ENCODE peak calls at places on chromosomes 16 and 17, in eight cellular contexts. One of them, this sample, is unnamed.

GRCh38 chr16:3348547-3349167 is 7.0 kb upstream of the OR2C1 start:
- DNase-seq in upper lobe of right lung: no peak
- DNase-seq in heart left ventricle: no peak
- DNase-seq in lung: no peak
- DNase-seq in stomach: no peak
- DNase-seq in sigmoid colon: no peak
- DNase-seq in breast epithelium: no peak
- DNase-seq in SJSA1: no peak
- DNase-seq in this sample: no peak

GRCh38 chr16:28267356-28267755 is 25.0 kb upstream of the SBK1 start:
- DNase-seq in breast epithelium: no peak
- DNase-seq in stomach: no peak
- DNase-seq in lung: no peak
- DNase-seq in upper lobe of right lung: no peak
- DNase-seq in sigmoid colon: no peak
- DNase-seq in SJSA1: no peak
- DNase-seq in heart left ventricle: no peak
- DNase-seq in this sample: no peak

GRCh38 chr17:74742153-74742515 is 5.1 kb downstream of the RAB37 start:
- DNase-seq in upper lobe of right lung: no peak
- DNase-seq in breast epithelium: no peak
- DNase-seq in stomach: no peak
- DNase-seq in lung: no peak
- DNase-seq in SJSA1: peak
- DNase-seq in sigmoid colon: no peak
- DNase-seq in heart left ventricle: no peak
- DNase-seq in this sample: no peak

GRCh38 chr16:29908719-29909220 is 8.5 kb downstream of the ASPHD1 start:
- DNase-seq in heart left ventricle: no peak
- DNase-seq in SJSA1: no peak
- DNase-seq in lung: no peak
- DNase-seq in breast epithelium: no peak
- DNase-seq in upper lobe of right lung: no peak
- DNase-seq in stomach: no peak
- DNase-seq in sigmoid colon: no peak
- DNase-seq in this sample: no peak

GRCh38 chr17:38879878-38880727 is 10.2 kb downstream of the LASP1 start:
- DNase-seq in stomach: no peak
- DNase-seq in breast epithelium: no peak
- DNase-seq in upper lobe of right lung: no peak
- DNase-seq in SJSA1: peak
- DNase-seq in sigmoid colon: peak
- DNase-seq in heart left ventricle: no peak
- DNase-seq in lung: no peak
- DNase-seq in this sample: peak

GRCh38 chr17:69733171-69734014 is 318.9 kb downstream of the MAP2K6 start:
- DNase-seq in breast epithelium: peak
- DNase-seq in SJSA1: peak
- DNase-seq in stomach: no peak
- DNase-seq in heart left ventricle: no peak
- DNase-seq in sigmoid colon: no peak
- DNase-seq in upper lobe of right lung: no peak
- DNase-seq in lung: no peak
- DNase-seq in this sample: no peak

GRCh38 chr17:81480140-81480917 is 32.3 kb downstream of the ACTG1 start:
- DNase-seq in breast epithelium: no peak
- DNase-seq in heart left ventricle: peak
- DNase-seq in stomach: no peak
- DNase-seq in sigmoid colon: no peak
- DNase-seq in SJSA1: peak
- DNase-seq in lung: no peak
- DNase-seq in upper lobe of right lung: no peak
- DNase-seq in this sample: peak

GRCh38 chr17:39225974-39226683 is 384 bp upstream of the STAC2 start:
- DNase-seq in lung: no peak
- DNase-seq in SJSA1: no peak
- DNase-seq in breast epithelium: peak
- DNase-seq in sigmoid colon: peak
- DNase-seq in heart left ventricle: peak
- DNase-seq in upper lobe of right lung: no peak
- DNase-seq in stomach: peak
- DNase-seq in this sample: no peak

GRCh38 chr16:81553814-81554675 is 109.4 kb downstream of the CMIP start:
- DNase-seq in heart left ventricle: no peak
- DNase-seq in lung: no peak
- DNase-seq in stomach: peak
- DNase-seq in breast epithelium: no peak
- DNase-seq in sigmoid colon: no peak
- DNase-seq in upper lobe of right lung: peak
- DNase-seq in SJSA1: no peak
- DNase-seq in this sample: no peak

GRCh38 chr17:76452102-76452645 is 778 bp downstream of the UBE2O start:
- DNase-seq in sigmoid colon: no peak
- DNase-seq in SJSA1: peak
- DNase-seq in stomach: peak
- DNase-seq in upper lobe of right lung: no peak
- DNase-seq in breast epithelium: no peak
- DNase-seq in heart left ventricle: no peak
- DNase-seq in lung: no peak
- DNase-seq in this sample: no peak

GRCh38 chr16:19882641-19883040 is 2.0 kb downstream of the GPRC5B start:
- DNase-seq in SJSA1: no peak
- DNase-seq in breast epithelium: no peak
- DNase-seq in upper lobe of right lung: no peak
- DNase-seq in sigmoid colon: no peak
- DNase-seq in heart left ventricle: no peak
- DNase-seq in stomach: no peak
- DNase-seq in lung: no peak
- DNase-seq in this sample: no peak
- H3K4me3 ChIP-seq in SJSA1: no peak
- H3K4me3 ChIP-seq in breast epithelium: peak
- H3K4me3 ChIP-seq in upper lobe of right lung: peak
- H3K4me3 ChIP-seq in sigmoid colon: no peak
- H3K4me3 ChIP-seq in heart left ventricle: peak
- H3K4me3 ChIP-seq in stomach: peak
- H3K4me3 ChIP-seq in lung: no peak
- H3K4me3 ChIP-seq in this sample: peak

DNA sequence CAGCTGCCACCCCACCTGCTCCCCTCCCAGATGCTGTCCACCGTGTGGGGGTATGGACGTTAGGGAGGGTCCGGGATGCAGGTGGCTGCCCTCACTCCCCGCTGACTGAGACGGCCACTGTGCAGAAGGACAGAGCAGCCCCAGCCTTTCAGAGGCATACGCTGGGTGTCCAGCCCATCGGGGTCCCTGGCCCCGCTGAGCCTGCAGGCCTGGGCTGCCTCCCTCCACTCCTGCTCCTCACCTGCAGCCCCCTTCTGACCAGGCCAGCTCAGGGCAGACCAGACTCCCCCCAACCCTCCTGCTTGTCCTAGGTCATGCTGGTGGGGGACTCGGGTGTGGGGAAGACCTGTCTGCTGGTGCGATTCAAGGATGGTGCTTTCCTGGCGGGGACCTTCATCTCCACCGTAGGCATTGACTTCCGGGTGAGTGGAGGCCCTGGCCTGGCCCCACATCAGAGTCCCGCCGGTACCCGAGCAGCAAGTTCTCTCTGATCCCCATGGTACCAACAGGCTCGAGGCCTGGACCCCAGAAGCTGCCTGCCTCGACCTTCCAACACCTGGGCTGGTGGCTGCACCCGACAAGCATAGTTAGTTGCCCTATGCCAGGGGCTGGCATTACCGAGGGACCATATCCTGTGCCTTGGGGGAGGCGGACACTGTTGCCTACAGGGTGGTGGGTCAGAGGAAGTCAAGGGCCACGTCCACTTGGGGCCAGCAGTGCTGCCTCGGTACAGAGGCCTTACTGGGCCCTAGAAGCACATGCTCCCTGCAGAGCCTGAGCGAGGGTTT is 1.4 kb downstream of the RAB26 start:
- DNase-seq in SJSA1: no peak
- DNase-seq in lung: no peak
- DNase-seq in sigmoid colon: no peak
- DNase-seq in stomach: no peak
- DNase-seq in upper lobe of right lung: no peak
- DNase-seq in breast epithelium: no peak
- DNase-seq in heart left ventricle: no peak
- DNase-seq in this sample: no peak
- H3K4me3 ChIP-seq in SJSA1: no peak
- H3K4me3 ChIP-seq in lung: no peak
- H3K4me3 ChIP-seq in sigmoid colon: no peak
- H3K4me3 ChIP-seq in stomach: peak
- H3K4me3 ChIP-seq in upper lobe of right lung: no peak
- H3K4me3 ChIP-seq in breast epithelium: no peak
- H3K4me3 ChIP-seq in heart left ventricle: no peak
- H3K4me3 ChIP-seq in this sample: peak

DNA sequence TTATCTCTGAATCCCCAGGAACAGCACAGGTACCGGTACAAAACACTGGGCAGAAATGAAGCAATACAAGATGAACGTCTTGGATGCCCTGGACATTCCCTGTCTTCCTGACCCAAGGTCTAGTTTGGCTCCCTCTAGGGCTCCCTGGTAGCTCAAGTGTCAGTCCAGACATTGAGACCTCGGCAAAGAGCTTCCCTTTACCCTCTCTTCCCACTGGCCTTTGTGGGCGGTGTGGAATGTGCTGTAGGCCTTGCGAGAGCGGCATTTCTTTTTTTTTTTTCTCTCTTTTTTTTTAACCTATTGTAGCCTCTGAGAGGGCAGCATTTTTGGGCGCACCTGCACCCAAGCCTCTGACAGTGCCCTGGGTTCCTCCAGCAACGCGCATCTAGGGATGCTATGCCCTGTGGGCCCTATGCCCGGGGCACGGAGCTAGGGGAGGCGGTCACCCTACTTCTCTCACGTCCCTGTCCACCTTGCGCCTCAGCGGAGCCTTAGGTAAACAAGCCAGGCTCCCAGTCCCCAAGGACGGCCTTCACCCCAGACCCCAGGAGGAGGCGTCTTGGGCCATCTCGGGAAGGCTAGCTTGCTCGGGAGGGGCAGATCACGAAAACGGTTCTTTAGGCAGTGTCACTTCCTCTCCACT is 1.2 kb upstream of the NFATC3 start:
- DNase-seq in breast epithelium: peak
- DNase-seq in heart left ventricle: no peak
- DNase-seq in lung: no peak
- DNase-seq in SJSA1: no peak
- DNase-seq in upper lobe of right lung: no peak
- DNase-seq in stomach: no peak
- DNase-seq in sigmoid colon: peak
- DNase-seq in this sample: no peak
- H3K4me3 ChIP-seq in breast epithelium: peak
- H3K4me3 ChIP-seq in heart left ventricle: peak
- H3K4me3 ChIP-seq in lung: no peak
- H3K4me3 ChIP-seq in SJSA1: peak
- H3K4me3 ChIP-seq in upper lobe of right lung: peak
- H3K4me3 ChIP-seq in stomach: peak
- H3K4me3 ChIP-seq in sigmoid colon: peak
- H3K4me3 ChIP-seq in this sample: peak

DNA sequence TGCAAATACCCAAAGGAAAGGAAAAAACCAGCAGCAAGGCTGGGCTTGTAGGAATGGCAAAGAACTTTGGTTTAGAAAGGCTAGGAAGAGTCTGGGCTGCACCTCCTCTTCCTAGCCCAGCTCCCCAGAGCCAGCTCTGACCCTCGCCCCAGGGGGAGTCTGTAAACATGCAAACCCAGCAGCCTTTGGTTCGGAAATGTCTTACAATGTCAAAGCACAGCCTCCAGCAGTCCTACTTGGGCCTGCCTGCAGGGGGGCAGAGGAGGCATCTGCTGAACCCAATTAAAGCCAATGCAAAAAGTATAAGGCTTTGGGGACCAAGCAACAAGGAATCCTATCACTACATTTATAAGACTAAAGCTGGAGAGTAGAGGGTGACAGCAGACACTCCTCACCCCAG is 5.0 kb upstream of the FTSJ3 start:
- DNase-seq in heart left ventricle: no peak
- DNase-seq in upper lobe of right lung: no peak
- DNase-seq in stomach: no peak
- DNase-seq in lung: no peak
- DNase-seq in sigmoid colon: no peak
- DNase-seq in breast epithelium: no peak
- DNase-seq in SJSA1: no peak
- DNase-seq in this sample: no peak
- H3K4me3 ChIP-seq in heart left ventricle: no peak
- H3K4me3 ChIP-seq in upper lobe of right lung: no peak
- H3K4me3 ChIP-seq in stomach: no peak
- H3K4me3 ChIP-seq in lung: no peak
- H3K4me3 ChIP-seq in sigmoid colon: no peak
- H3K4me3 ChIP-seq in breast epithelium: no peak
- H3K4me3 ChIP-seq in SJSA1: no peak
- H3K4me3 ChIP-seq in this sample: no peak

DNA sequence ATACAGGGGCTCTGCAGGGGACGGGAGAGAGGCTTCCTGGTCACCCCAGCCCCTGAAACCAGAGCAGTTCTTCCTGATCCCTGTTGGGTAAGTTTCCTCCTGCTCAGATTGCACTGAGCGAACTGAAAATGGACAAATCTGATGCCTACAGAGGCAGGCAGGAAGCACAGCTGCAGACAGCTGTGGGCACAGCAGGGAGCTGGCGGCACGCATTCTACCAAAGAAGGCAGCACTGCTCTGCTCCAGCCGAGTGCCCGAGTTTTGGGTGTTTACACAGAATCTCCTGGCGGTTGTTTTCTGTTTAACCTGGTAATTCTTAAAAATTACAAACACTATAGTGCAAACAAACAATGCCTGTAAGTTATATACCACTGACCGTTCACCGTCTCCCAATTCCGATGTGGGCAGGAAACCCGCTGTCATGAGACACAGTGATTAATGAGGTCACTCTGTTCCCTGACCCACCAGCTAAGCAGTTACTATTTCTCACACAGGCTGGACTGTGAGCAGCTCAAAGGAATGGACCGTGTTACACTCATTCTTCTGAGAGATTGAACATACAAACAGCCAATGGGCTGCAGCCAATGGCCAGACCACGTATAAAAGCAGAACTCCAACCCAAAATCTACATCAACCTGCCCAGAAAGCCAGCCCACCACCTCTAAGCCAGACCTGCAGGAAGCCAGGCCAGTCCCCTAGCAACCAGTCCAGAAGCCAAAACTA is 25.5 kb downstream of the NSMCE1 start:
- DNase-seq in breast epithelium: no peak
- DNase-seq in SJSA1: peak
- DNase-seq in upper lobe of right lung: peak
- DNase-seq in stomach: no peak
- DNase-seq in heart left ventricle: peak
- DNase-seq in lung: no peak
- DNase-seq in sigmoid colon: peak
- DNase-seq in this sample: peak
- H3K4me3 ChIP-seq in breast epithelium: no peak
- H3K4me3 ChIP-seq in SJSA1: peak
- H3K4me3 ChIP-seq in upper lobe of right lung: peak
- H3K4me3 ChIP-seq in stomach: no peak
- H3K4me3 ChIP-seq in heart left ventricle: peak
- H3K4me3 ChIP-seq in lung: no peak
- H3K4me3 ChIP-seq in sigmoid colon: peak
- H3K4me3 ChIP-seq in this sample: peak